ENCODE peak calls at places on chromosomes 1 and 21, in nine cellular contexts. One of them, this sample, is unnamed.

GRCh38 chr1:13564073-13564472 is 19.6 kb upstream of the PDPN start:
- DNase-seq in mammary epithelial cell: no peak
- DNase-seq in NB4: no peak
- DNase-seq in CD8-positive, alpha-beta T cell: no peak
- DNase-seq in brain microvascular endothelial cell: no peak
- DNase-seq in HCT116: no peak
- DNase-seq in astrocyte of the spinal cord: no peak
- DNase-seq in GM06990: no peak
- DNase-seq in fibroblast of mammary gland: no peak
- DNase-seq in this sample: no peak

GRCh38 chr1:150233359-150234308 is 2.3 kb downstream of the ANP32E start:
- DNase-seq in mammary epithelial cell: peak
- DNase-seq in NB4: peak
- DNase-seq in CD8-positive, alpha-beta T cell: no peak
- DNase-seq in brain microvascular endothelial cell: no peak
- DNase-seq in HCT116: no peak
- DNase-seq in astrocyte of the spinal cord: peak
- DNase-seq in GM06990: no peak
- DNase-seq in fibroblast of mammary gland: peak
- DNase-seq in this sample: no peak

GRCh38 chr21:36260030-36260787 is 59.8 kb upstream of the MORC3 start:
- DNase-seq in mammary epithelial cell: peak
- DNase-seq in NB4: peak
- DNase-seq in CD8-positive, alpha-beta T cell: peak
- DNase-seq in brain microvascular endothelial cell: peak
- DNase-seq in HCT116: peak
- DNase-seq in astrocyte of the spinal cord: peak
- DNase-seq in GM06990: no peak
- DNase-seq in fibroblast of mammary gland: peak
- DNase-seq in this sample: peak

GRCh38 chr1:232990729-232991128 is 40.3 kb downstream of the NTPCR start:
- DNase-seq in mammary epithelial cell: no peak
- DNase-seq in NB4: no peak
- DNase-seq in CD8-positive, alpha-beta T cell: no peak
- DNase-seq in brain microvascular endothelial cell: no peak
- DNase-seq in HCT116: no peak
- DNase-seq in astrocyte of the spinal cord: no peak
- DNase-seq in GM06990: no peak
- DNase-seq in fibroblast of mammary gland: no peak
- DNase-seq in this sample: no peak

GRCh38 chr1:192158181-192158580 is at the start of gene RGS18:
- DNase-seq in mammary epithelial cell: no peak
- DNase-seq in NB4: peak
- DNase-seq in CD8-positive, alpha-beta T cell: no peak
- DNase-seq in brain microvascular endothelial cell: no peak
- DNase-seq in HCT116: no peak
- DNase-seq in astrocyte of the spinal cord: no peak
- DNase-seq in GM06990: no peak
- DNase-seq in fibroblast of mammary gland: no peak
- DNase-seq in this sample: no peak

GRCh38 chr1:216630532-216630931 is 92.7 kb downstream of the ESRRG start:
- DNase-seq in mammary epithelial cell: no peak
- DNase-seq in NB4: no peak
- DNase-seq in CD8-positive, alpha-beta T cell: no peak
- DNase-seq in brain microvascular endothelial cell: no peak
- DNase-seq in HCT116: no peak
- DNase-seq in astrocyte of the spinal cord: no peak
- DNase-seq in GM06990: no peak
- DNase-seq in fibroblast of mammary gland: no peak
- DNase-seq in this sample: no peak

GRCh38 chr1:193408782-193409293 is 222.4 kb upstream of the B3GALT2 start:
- DNase-seq in mammary epithelial cell: peak
- DNase-seq in NB4: no peak
- DNase-seq in CD8-positive, alpha-beta T cell: no peak
- DNase-seq in brain microvascular endothelial cell: peak
- DNase-seq in HCT116: no peak
- DNase-seq in astrocyte of the spinal cord: peak
- DNase-seq in GM06990: no peak
- DNase-seq in fibroblast of mammary gland: peak
- DNase-seq in this sample: peak

GRCh38 chr1:23344987-23345472 is 946 bp upstream of the HNRNPR start:
- DNase-seq in mammary epithelial cell: no peak
- DNase-seq in NB4: no peak
- DNase-seq in CD8-positive, alpha-beta T cell: no peak
- DNase-seq in brain microvascular endothelial cell: no peak
- DNase-seq in HCT116: no peak
- DNase-seq in astrocyte of the spinal cord: no peak
- DNase-seq in GM06990: no peak
- DNase-seq in fibroblast of mammary gland: peak
- DNase-seq in this sample: no peak

GRCh38 chr1:197003132-197003531 is 25.8 kb downstream of the CFHR5 start:
- DNase-seq in mammary epithelial cell: no peak
- DNase-seq in NB4: no peak
- DNase-seq in CD8-positive, alpha-beta T cell: no peak
- DNase-seq in brain microvascular endothelial cell: no peak
- DNase-seq in HCT116: no peak
- DNase-seq in astrocyte of the spinal cord: no peak
- DNase-seq in GM06990: no peak
- DNase-seq in fibroblast of mammary gland: no peak
- DNase-seq in this sample: no peak

GRCh38 chr1:216186816-216187215 is 236.4 kb downstream of the USH2A start:
- DNase-seq in mammary epithelial cell: no peak
- DNase-seq in NB4: no peak
- DNase-seq in CD8-positive, alpha-beta T cell: no peak
- DNase-seq in brain microvascular endothelial cell: peak
- DNase-seq in HCT116: no peak
- DNase-seq in astrocyte of the spinal cord: peak
- DNase-seq in GM06990: no peak
- DNase-seq in fibroblast of mammary gland: peak
- DNase-seq in this sample: no peak

GRCh38 chr1:8862528-8862927 is 16.0 kb downstream of the ENO1 start:
- DNase-seq in mammary epithelial cell: no peak
- DNase-seq in NB4: peak
- DNase-seq in CD8-positive, alpha-beta T cell: peak
- DNase-seq in brain microvascular endothelial cell: no peak
- DNase-seq in HCT116: no peak
- DNase-seq in astrocyte of the spinal cord: no peak
- DNase-seq in GM06990: no peak
- DNase-seq in fibroblast of mammary gland: no peak
- DNase-seq in this sample: no peak

GRCh38 chr1:173093721-173094450 is 43.1 kb upstream of the TNFSF18 start:
- DNase-seq in mammary epithelial cell: peak
- DNase-seq in NB4: no peak
- DNase-seq in CD8-positive, alpha-beta T cell: no peak
- DNase-seq in brain microvascular endothelial cell: peak
- DNase-seq in HCT116: no peak
- DNase-seq in astrocyte of the spinal cord: peak
- DNase-seq in GM06990: no peak
- DNase-seq in fibroblast of mammary gland: no peak
- DNase-seq in this sample: no peak

GRCh38 chr1:93447481-93448291 is at the start of gene FNBP1L:
- DNase-seq in mammary epithelial cell: peak
- DNase-seq in NB4: peak
- DNase-seq in CD8-positive, alpha-beta T cell: peak
- DNase-seq in brain microvascular endothelial cell: peak
- DNase-seq in HCT116: no peak
- DNase-seq in astrocyte of the spinal cord: peak
- DNase-seq in GM06990: peak
- DNase-seq in fibroblast of mammary gland: peak
- DNase-seq in this sample: no peak

GRCh38 chr1:86229405-86229804 is 72.8 kb upstream of the COL24A1 start:
- DNase-seq in mammary epithelial cell: no peak
- DNase-seq in NB4: no peak
- DNase-seq in CD8-positive, alpha-beta T cell: no peak
- DNase-seq in brain microvascular endothelial cell: no peak
- DNase-seq in HCT116: no peak
- DNase-seq in astrocyte of the spinal cord: no peak
- DNase-seq in GM06990: no peak
- DNase-seq in fibroblast of mammary gland: no peak
- DNase-seq in this sample: no peak

GRCh38 chr21:26719750-26720149 is 125.5 kb downstream of the ADAMTS1 start:
- DNase-seq in mammary epithelial cell: no peak
- DNase-seq in NB4: no peak
- DNase-seq in CD8-positive, alpha-beta T cell: no peak
- DNase-seq in brain microvascular endothelial cell: no peak
- DNase-seq in HCT116: no peak
- DNase-seq in astrocyte of the spinal cord: peak
- DNase-seq in GM06990: no peak
- DNase-seq in fibroblast of mammary gland: no peak
- DNase-seq in this sample: no peak

GRCh38 chr1:234745844-234746797 is 136.1 kb upstream of the IRF2BP2 start:
- DNase-seq in mammary epithelial cell: peak
- DNase-seq in NB4: peak
- DNase-seq in CD8-positive, alpha-beta T cell: no peak
- DNase-seq in brain microvascular endothelial cell: peak
- DNase-seq in HCT116: no peak
- DNase-seq in astrocyte of the spinal cord: peak
- DNase-seq in GM06990: no peak
- DNase-seq in fibroblast of mammary gland: peak
- DNase-seq in this sample: no peak

GRCh38 chr21:36881223-36881622 is 85.2 kb downstream of the HLCS start:
- DNase-seq in mammary epithelial cell: no peak
- DNase-seq in NB4: no peak
- DNase-seq in CD8-positive, alpha-beta T cell: no peak
- DNase-seq in brain microvascular endothelial cell: peak
- DNase-seq in HCT116: no peak
- DNase-seq in astrocyte of the spinal cord: peak
- DNase-seq in GM06990: no peak
- DNase-seq in fibroblast of mammary gland: peak
- DNase-seq in this sample: no peak

GRCh38 chr1:229012823-229013222 is 258.1 kb upstream of the RAB4A start:
- DNase-seq in mammary epithelial cell: no peak
- DNase-seq in NB4: no peak
- DNase-seq in CD8-positive, alpha-beta T cell: no peak
- DNase-seq in brain microvascular endothelial cell: peak
- DNase-seq in HCT116: no peak
- DNase-seq in astrocyte of the spinal cord: no peak
- DNase-seq in GM06990: no peak
- DNase-seq in fibroblast of mammary gland: no peak
- DNase-seq in this sample: no peak

GRCh38 chr1:31154000-31154631 is 85.6 kb downstream of the NKAIN1 start:
- DNase-seq in mammary epithelial cell: peak
- DNase-seq in NB4: no peak
- DNase-seq in CD8-positive, alpha-beta T cell: no peak
- DNase-seq in brain microvascular endothelial cell: no peak
- DNase-seq in HCT116: no peak
- DNase-seq in astrocyte of the spinal cord: no peak
- DNase-seq in GM06990: no peak
- DNase-seq in fibroblast of mammary gland: peak
- DNase-seq in this sample: no peak

GRCh38 chr1:58282623-58283022 is 263.9 kb downstream of the OMA1 start:
- DNase-seq in mammary epithelial cell: no peak
- DNase-seq in NB4: no peak
- DNase-seq in CD8-positive, alpha-beta T cell: no peak
- DNase-seq in brain microvascular endothelial cell: no peak
- DNase-seq in HCT116: no peak
- DNase-seq in astrocyte of the spinal cord: no peak
- DNase-seq in GM06990: no peak
- DNase-seq in fibroblast of mammary gland: no peak
- DNase-seq in this sample: no peak

GRCh38 chr1:181114574-181115366 is 26.3 kb downstream of the IER5 start:
- DNase-seq in mammary epithelial cell: no peak
- DNase-seq in NB4: no peak
- DNase-seq in CD8-positive, alpha-beta T cell: no peak
- DNase-seq in brain microvascular endothelial cell: no peak
- DNase-seq in HCT116: no peak
- DNase-seq in astrocyte of the spinal cord: no peak
- DNase-seq in GM06990: no peak
- DNase-seq in fibroblast of mammary gland: no peak
- DNase-seq in this sample: no peak
- TF ChIP-seq CTCF in mammary epithelial cell: no peak
- TF ChIP-seq CTCF in NB4: no peak
- TF ChIP-seq CTCF in CD8-positive, alpha-beta T cell: no peak
- TF ChIP-seq CTCF in brain microvascular endothelial cell: no peak
- TF ChIP-seq CTCF in HCT116: no peak
- TF ChIP-seq CTCF in astrocyte of the spinal cord: no peak
- TF ChIP-seq CTCF in GM06990: no peak
- TF ChIP-seq CTCF in fibroblast of mammary gland: no peak
- TF ChIP-seq CTCF in this sample: no peak

DNA sequence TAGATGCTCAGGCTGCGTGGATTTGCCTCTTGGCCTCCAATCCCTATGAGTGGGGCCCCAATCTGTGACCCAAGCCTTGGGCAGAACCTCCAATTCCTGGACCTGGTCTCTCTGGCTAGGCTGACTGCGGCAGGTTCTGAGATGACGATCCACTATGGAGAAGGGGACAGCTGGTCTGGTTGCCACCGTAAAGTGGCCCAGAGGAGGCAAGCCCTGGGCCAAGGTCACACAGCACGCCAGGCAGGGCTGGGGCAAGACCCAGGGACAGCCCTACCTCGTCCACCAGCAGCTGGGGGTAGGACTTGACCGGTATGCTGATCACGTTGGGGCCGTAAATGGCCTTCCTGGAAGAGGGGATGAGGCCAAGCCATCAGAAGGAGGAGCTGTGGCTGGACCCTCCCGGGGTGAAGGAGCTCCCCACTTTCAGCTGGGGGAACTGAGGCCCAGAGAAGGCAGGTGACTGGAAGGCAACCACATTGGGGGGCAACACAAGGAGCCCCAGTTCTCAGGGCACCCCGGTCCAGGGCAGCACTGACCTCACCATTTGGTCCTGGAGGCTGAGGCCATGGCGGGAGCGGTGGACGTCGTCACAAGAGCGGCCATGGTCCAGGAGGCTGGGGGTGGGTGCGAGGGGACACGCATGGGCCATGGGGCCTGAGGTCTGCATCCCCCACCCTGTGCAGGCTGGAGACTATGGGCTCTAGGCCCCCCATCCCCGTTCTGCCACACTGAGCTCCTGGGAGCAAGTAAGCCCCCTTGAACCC is 9.8 kb downstream of the ATP13A2 start:
- DNase-seq in mammary epithelial cell: no peak
- DNase-seq in NB4: no peak
- DNase-seq in CD8-positive, alpha-beta T cell: no peak
- DNase-seq in brain microvascular endothelial cell: no peak
- DNase-seq in HCT116: no peak
- DNase-seq in astrocyte of the spinal cord: no peak
- DNase-seq in GM06990: no peak
- DNase-seq in fibroblast of mammary gland: no peak
- DNase-seq in this sample: no peak
- H3K4me3 ChIP-seq in mammary epithelial cell: no peak
- H3K4me3 ChIP-seq in NB4: no peak
- H3K4me3 ChIP-seq in CD8-positive, alpha-beta T cell: no peak
- H3K4me3 ChIP-seq in brain microvascular endothelial cell: no peak
- H3K4me3 ChIP-seq in HCT116: no peak
- H3K4me3 ChIP-seq in astrocyte of the spinal cord: no peak
- H3K4me3 ChIP-seq in GM06990: no peak
- H3K4me3 ChIP-seq in fibroblast of mammary gland: no peak
- H3K4me3 ChIP-seq in this sample: no peak

GRCh38 chr1:194618101-194618500 is 1431.7 kb upstream of the B3GALT2 start:
- DNase-seq in mammary epithelial cell: no peak
- DNase-seq in NB4: no peak
- DNase-seq in CD8-positive, alpha-beta T cell: no peak
- DNase-seq in brain microvascular endothelial cell: no peak
- DNase-seq in HCT116: no peak
- DNase-seq in astrocyte of the spinal cord: no peak
- DNase-seq in GM06990: no peak
- DNase-seq in fibroblast of mammary gland: no peak
- DNase-seq in this sample: no peak
- TF ChIP-seq CTCF in mammary epithelial cell: no peak
- TF ChIP-seq CTCF in NB4: no peak
- TF ChIP-seq CTCF in CD8-positive, alpha-beta T cell: no peak
- TF ChIP-seq CTCF in brain microvascular endothelial cell: no peak
- TF ChIP-seq CTCF in HCT116: no peak
- TF ChIP-seq CTCF in astrocyte of the spinal cord: no peak
- TF ChIP-seq CTCF in GM06990: no peak
- TF ChIP-seq CTCF in fibroblast of mammary gland: no peak
- TF ChIP-seq CTCF in this sample: no peak

GRCh38 chr1:34898220-34898820 is 31.1 kb downstream of the DLGAP3 start:
- DNase-seq in mammary epithelial cell: no peak
- DNase-seq in NB4: no peak
- DNase-seq in CD8-positive, alpha-beta T cell: no peak
- DNase-seq in brain microvascular endothelial cell: no peak
- DNase-seq in HCT116: no peak
- DNase-seq in astrocyte of the spinal cord: no peak
- DNase-seq in GM06990: no peak
- DNase-seq in fibroblast of mammary gland: no peak
- DNase-seq in this sample: no peak
- H3K4me3 ChIP-seq in mammary epithelial cell: no peak
- H3K4me3 ChIP-seq in NB4: no peak
- H3K4me3 ChIP-seq in CD8-positive, alpha-beta T cell: no peak
- H3K4me3 ChIP-seq in brain microvascular endothelial cell: no peak
- H3K4me3 ChIP-seq in HCT116: no peak
- H3K4me3 ChIP-seq in astrocyte of the spinal cord: no peak
- H3K4me3 ChIP-seq in GM06990: no peak
- H3K4me3 ChIP-seq in fibroblast of mammary gland: no peak
- H3K4me3 ChIP-seq in this sample: no peak